ENCODE peak calls at places on chromosomes 12 and 14, in five cellular contexts. One of them, this sample, is unnamed.
A peak's percentile ranks its signal among the peaks of the same experiment; 100 is the strongest.

GRCh38 chr12:20150835-20151234 is 217.5 kb upstream of the PDE3A start:
- DNase-seq in ascending aorta: no peak
- DNase-seq in BJ: no peak
- DNase-seq in heart left ventricle: no peak
- DNase-seq in upper lobe of left lung: no peak
- DNase-seq in this sample: no peak

GRCh38 chr14:104966261-104967143 is 11.7 kb downstream of the AHNAK2 start:
- DNase-seq in ascending aorta: no peak
- DNase-seq in BJ: no peak
- DNase-seq in heart left ventricle: peak; percentile 59
- DNase-seq in upper lobe of left lung: peak; percentile 56
- DNase-seq in this sample: no peak

GRCh38 chr14:89805501-89805900 is 149.0 kb downstream of the EFCAB11 start:
- DNase-seq in ascending aorta: no peak
- DNase-seq in BJ: no peak
- DNase-seq in heart left ventricle: no peak
- DNase-seq in upper lobe of left lung: no peak
- DNase-seq in this sample: no peak

GRCh38 chr12:92133166-92133565 is 12.5 kb downstream of the BTG1 start:
- DNase-seq in ascending aorta: no peak
- DNase-seq in BJ: no peak
- DNase-seq in heart left ventricle: no peak
- DNase-seq in upper lobe of left lung: no peak
- DNase-seq in this sample: no peak

GRCh38 chr12:117486840-117487659 is 125.6 kb upstream of the NOS1 start:
- DNase-seq in ascending aorta: no peak
- DNase-seq in BJ: peak; percentile 3
- DNase-seq in heart left ventricle: peak; percentile 69
- DNase-seq in upper lobe of left lung: peak; percentile 1
- DNase-seq in this sample: no peak

GRCh38 chr12:1922985-1923384 is 4.5 kb upstream of the CACNA2D4 start:
- DNase-seq in ascending aorta: no peak
- DNase-seq in BJ: no peak
- DNase-seq in heart left ventricle: no peak
- DNase-seq in upper lobe of left lung: no peak
- DNase-seq in this sample: no peak

GRCh38 chr14:73324536-73324932 is 87.2 kb downstream of the PAPLN start:
- DNase-seq in ascending aorta: no peak
- DNase-seq in BJ: no peak
- DNase-seq in heart left ventricle: no peak
- DNase-seq in upper lobe of left lung: no peak
- DNase-seq in this sample: no peak

GRCh38 chr12:48977290-48978281 is 536 bp upstream of the WNT1 start:
- DNase-seq in ascending aorta: no peak
- DNase-seq in BJ: no peak
- DNase-seq in heart left ventricle: peak; percentile 85
- DNase-seq in upper lobe of left lung: peak; percentile 95
- DNase-seq in this sample: peak; percentile 79

GRCh38 chr14:69428289-69428998 is 30.0 kb downstream of the SLC39A9 start:
- DNase-seq in ascending aorta: no peak
- DNase-seq in BJ: no peak
- DNase-seq in heart left ventricle: no peak
- DNase-seq in upper lobe of left lung: no peak
- DNase-seq in this sample: no peak

GRCh38 chr12:123056053-123056452 is 75.6 kb downstream of the ARL6IP4 start:
- DNase-seq in ascending aorta: no peak
- DNase-seq in BJ: no peak
- DNase-seq in heart left ventricle: peak; percentile 66
- DNase-seq in upper lobe of left lung: no peak
- DNase-seq in this sample: no peak

GRCh38 chr14:40229676-40230075 is 797.4 kb upstream of the FBXO33 start:
- DNase-seq in ascending aorta: no peak
- DNase-seq in BJ: no peak
- DNase-seq in heart left ventricle: no peak
- DNase-seq in upper lobe of left lung: no peak
- DNase-seq in this sample: no peak

GRCh38 chr12:51341259-51342007 is 5.0 kb downstream of the CELA1 start:
- DNase-seq in ascending aorta: no peak
- DNase-seq in BJ: peak; percentile 28
- DNase-seq in heart left ventricle: no peak
- DNase-seq in upper lobe of left lung: no peak
- DNase-seq in this sample: peak; percentile 30
- TF ChIP-seq CTCF in ascending aorta: peak; percentile 91
- TF ChIP-seq CTCF in BJ: peak; percentile 98
- TF ChIP-seq CTCF in heart left ventricle: peak; percentile 95
- TF ChIP-seq CTCF in upper lobe of left lung: peak; percentile 91
- TF ChIP-seq CTCF in this sample: peak; percentile 73

DNA sequence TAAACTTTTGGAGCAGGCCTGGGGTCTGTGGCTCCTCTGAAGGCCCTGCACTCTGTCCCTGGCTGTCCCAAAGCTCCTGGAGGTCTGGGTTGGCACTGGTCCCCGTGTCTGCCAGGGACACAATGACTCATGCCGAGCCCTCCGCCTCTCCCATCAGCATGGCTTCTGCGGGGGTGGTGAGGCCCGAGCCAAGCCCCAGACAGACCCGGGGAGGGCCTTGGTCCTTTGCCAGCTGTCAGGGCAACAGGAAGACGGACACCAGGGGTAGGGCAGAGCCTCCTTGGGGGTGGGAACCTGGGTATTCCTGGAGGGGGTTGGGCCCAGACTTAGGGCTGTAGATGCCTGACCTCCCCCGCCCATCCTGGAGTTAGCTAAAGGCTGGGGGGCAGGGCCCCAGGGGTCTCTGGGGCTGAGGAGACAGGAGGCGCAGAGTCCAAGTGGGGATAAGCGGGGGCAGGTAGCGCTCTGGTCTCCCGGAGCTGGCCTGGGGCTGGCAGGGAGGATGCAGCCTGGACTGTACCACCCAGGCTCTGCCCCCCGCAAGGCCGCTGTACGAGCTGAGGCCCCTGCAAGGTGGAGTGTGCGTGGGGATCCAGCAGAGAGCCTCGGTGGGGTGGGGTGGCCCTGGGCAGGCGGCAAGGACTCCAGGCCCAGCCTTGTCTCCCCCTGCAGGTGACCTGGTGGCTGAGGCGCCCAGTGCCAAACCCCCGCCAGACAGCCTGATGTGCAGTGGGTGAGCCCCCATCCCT is 16.4 kb upstream of the PUS1 start:
- DNase-seq in ascending aorta: peak; percentile 63
- DNase-seq in BJ: peak; percentile 49
- DNase-seq in heart left ventricle: peak; percentile 93
- DNase-seq in upper lobe of left lung: peak; percentile 71
- DNase-seq in this sample: no peak
- TF ChIP-seq CTCF in ascending aorta: no peak
- TF ChIP-seq CTCF in BJ: no peak
- TF ChIP-seq CTCF in heart left ventricle: no peak
- TF ChIP-seq CTCF in upper lobe of left lung: no peak
- TF ChIP-seq CTCF in this sample: no peak

GRCh38 chr12:100733817-100734593 is 60.6 kb upstream of the ANO4 start:
- DNase-seq in ascending aorta: no peak
- DNase-seq in BJ: no peak
- DNase-seq in heart left ventricle: no peak
- DNase-seq in upper lobe of left lung: no peak
- DNase-seq in this sample: no peak

GRCh38 chr12:100741084-100741711 is 53.4 kb upstream of the ANO4 start:
- DNase-seq in ascending aorta: no peak
- DNase-seq in BJ: no peak
- DNase-seq in heart left ventricle: no peak
- DNase-seq in upper lobe of left lung: no peak
- DNase-seq in this sample: no peak

GRCh38 chr12:100738086-100738485 is 56.5 kb upstream of the ANO4 start:
- DNase-seq in ascending aorta: no peak
- DNase-seq in BJ: no peak
- DNase-seq in heart left ventricle: no peak
- DNase-seq in upper lobe of left lung: no peak
- DNase-seq in this sample: no peak

GRCh38 chr12:100743060-100743459 is 51.5 kb upstream of the ANO4 start:
- DNase-seq in ascending aorta: no peak
- DNase-seq in BJ: no peak
- DNase-seq in heart left ventricle: no peak
- DNase-seq in upper lobe of left lung: no peak
- DNase-seq in this sample: no peak

DNA sequence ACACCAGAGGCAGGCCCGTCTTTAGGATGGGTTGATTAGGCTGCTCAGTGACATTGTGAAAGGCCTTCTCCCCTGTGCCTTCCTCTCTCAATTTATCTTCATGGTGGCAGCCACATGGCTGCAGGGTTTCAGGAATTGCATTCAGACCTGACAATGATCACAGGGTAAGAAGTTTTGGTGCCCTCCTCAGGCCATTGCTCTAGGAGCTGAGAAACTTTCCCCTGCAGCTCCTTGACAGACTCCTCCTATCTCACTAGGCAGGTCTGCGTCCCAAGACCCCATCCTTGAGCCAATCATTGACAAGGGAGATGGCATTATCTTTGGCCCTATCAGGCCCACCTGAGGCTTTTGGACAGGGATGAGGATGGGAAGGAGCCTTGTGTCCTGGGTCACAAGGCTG is 57.4 kb upstream of the ANO4 start:
- DNase-seq in ascending aorta: no peak
- DNase-seq in BJ: no peak
- DNase-seq in heart left ventricle: no peak
- DNase-seq in upper lobe of left lung: no peak
- DNase-seq in this sample: no peak
- TF ChIP-seq CTCF in ascending aorta: no peak
- TF ChIP-seq CTCF in BJ: no peak
- TF ChIP-seq CTCF in heart left ventricle: no peak
- TF ChIP-seq CTCF in upper lobe of left lung: no peak
- TF ChIP-seq CTCF in this sample: no peak

DNA sequence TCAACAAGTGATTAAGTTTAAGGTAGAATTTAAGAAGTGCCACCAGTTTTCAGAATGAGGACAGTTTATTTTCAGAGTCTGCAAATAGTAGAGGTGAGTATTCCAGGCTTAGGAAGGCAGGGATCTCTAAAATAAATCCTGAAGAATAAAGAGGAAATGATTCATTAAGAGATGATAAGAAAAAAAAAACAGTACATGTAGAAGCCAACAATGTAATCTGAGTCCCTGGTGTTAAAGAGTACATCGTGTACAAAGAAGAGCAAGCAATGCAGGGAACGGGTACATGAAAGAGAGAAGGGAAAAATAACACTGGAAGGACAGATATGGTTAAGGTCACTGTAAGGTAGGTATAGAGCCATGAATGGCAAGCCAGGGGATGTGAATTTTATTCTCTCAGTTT is 95.2 kb upstream of the FOXG1 start:
- DNase-seq in ascending aorta: no peak
- DNase-seq in BJ: no peak
- DNase-seq in heart left ventricle: no peak
- DNase-seq in upper lobe of left lung: no peak
- DNase-seq in this sample: no peak
- TF ChIP-seq CTCF in ascending aorta: no peak
- TF ChIP-seq CTCF in BJ: no peak
- TF ChIP-seq CTCF in heart left ventricle: no peak
- TF ChIP-seq CTCF in upper lobe of left lung: no peak
- TF ChIP-seq CTCF in this sample: no peak

DNA sequence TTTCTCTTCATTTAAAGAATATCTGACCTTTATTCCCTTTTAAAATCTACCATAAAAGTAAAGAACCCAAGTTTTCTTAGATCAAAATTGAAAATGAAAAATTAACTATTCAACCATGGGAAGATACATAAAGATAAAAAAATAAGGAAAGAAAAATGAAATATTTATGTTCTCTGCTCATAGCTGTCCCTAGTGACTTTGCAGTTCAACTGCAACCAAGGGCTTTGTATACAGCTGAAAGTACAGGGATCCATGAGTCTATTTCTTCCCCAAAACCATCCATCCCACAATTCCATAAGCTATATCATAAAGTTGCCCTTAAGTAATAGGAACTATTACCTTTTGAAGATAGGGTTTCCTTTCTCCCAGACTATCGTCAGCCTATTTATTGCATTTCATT is 113.1 kb downstream of the ITPR2 start:
- DNase-seq in ascending aorta: no peak
- DNase-seq in BJ: no peak
- DNase-seq in heart left ventricle: no peak
- DNase-seq in upper lobe of left lung: no peak
- DNase-seq in this sample: no peak
- TF ChIP-seq CTCF in ascending aorta: no peak
- TF ChIP-seq CTCF in BJ: peak; percentile 6
- TF ChIP-seq CTCF in heart left ventricle: no peak
- TF ChIP-seq CTCF in upper lobe of left lung: no peak
- TF ChIP-seq CTCF in this sample: no peak

DNA sequence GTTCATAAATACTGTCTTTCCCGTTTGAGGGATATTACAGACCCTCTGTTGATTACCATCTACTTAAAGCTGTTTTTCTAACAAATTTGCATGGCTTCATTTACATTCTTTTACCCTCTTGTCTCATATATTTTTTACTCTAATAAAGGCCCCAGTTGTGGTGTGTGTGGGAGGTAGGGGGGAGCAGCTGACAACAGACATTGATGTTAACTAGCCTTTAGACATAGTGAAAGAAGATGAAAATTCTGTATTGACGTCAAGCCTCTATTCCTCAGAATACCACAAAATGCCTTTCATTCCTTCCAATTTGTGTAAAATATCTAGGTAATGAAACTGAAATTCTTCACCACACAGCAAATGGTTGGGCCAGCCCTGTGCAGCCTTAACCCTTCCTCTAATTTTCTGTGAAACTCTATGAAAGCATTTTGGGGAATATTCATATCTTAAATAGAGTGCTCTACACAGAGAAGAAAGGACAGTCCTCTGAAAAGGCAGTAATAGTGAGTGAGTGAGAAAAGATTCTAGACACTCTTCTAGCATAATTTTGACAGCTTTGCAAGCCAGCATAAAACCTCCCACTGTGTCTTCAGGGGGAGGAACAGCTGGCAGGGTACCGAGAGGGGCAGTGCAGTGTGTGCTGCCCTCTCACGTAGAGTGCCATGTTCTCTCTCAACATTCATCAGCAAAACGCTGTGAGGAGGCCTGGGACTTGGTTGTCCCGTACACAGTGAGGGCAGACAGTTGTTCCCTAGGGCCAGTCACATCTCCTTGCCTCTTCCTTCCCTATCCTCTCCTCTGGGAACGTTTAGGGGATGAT is 20.1 kb upstream of the CERS5 start:
- DNase-seq in ascending aorta: no peak
- DNase-seq in BJ: peak; percentile 94
- DNase-seq in heart left ventricle: no peak
- DNase-seq in upper lobe of left lung: no peak
- DNase-seq in this sample: no peak
- TF ChIP-seq CTCF in ascending aorta: no peak
- TF ChIP-seq CTCF in BJ: no peak
- TF ChIP-seq CTCF in heart left ventricle: no peak
- TF ChIP-seq CTCF in upper lobe of left lung: no peak
- TF ChIP-seq CTCF in this sample: no peak

DNA sequence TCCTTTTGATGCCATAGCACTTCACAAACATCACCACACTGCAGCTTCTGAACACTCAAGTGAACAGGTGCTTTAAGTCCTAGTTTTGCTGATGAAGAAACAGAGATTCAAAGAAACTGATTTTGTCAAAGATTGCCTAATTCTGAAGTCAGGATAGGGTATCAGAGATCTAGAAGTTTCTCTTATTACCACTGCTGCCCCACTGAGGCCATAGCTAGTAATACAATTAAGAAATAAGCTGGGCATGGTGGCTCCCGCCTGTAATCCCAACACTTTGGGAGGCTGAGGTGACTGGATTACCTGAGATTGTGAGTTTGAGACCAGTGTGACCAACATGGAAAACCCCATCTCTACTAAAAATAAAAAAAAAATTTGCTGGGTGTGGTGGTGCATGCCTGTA is 458.3 kb upstream of the SEL1L start:
- DNase-seq in ascending aorta: no peak
- DNase-seq in BJ: no peak
- DNase-seq in heart left ventricle: no peak
- DNase-seq in upper lobe of left lung: no peak
- DNase-seq in this sample: no peak
- TF ChIP-seq CTCF in ascending aorta: peak; percentile 5
- TF ChIP-seq CTCF in BJ: no peak
- TF ChIP-seq CTCF in heart left ventricle: peak; percentile 17
- TF ChIP-seq CTCF in upper lobe of left lung: no peak
- TF ChIP-seq CTCF in this sample: no peak

This sample was measured in activated B cell treated with CpG ODN at 0.5 μM for 24 hours.